ENCODE peak calls at places on chromosome 4, in nine cellular contexts. W, X, P, J, M, O, Q, C and T are unnamed samples.

GRCh38 chr4:176309772-176310171 is 10.0 kb upstream of the SPCS3 start:
- DNase-seq in O (no peak), W (no peak), P (no peak), X (no peak), J (no peak), Q (no peak), C (no peak), M (no peak), T (no peak)

GRCh38 chr4:114229721-114230120 is 250.3 kb upstream of the ARSJ start:
- DNase-seq in M (no peak), O (no peak), J (no peak), C (no peak), Q (no peak), X (no peak), W (no peak), P (no peak), T (no peak)

GRCh38 chr4:109811707-109812106 is 3.9 kb upstream of the GAR1 start:
- DNase-seq in Q (no peak), O (no peak), C (no peak), W (no peak), X (no peak), J (no peak), P (no peak), M (no peak), T (no peak)

GRCh38 chr4:132001542-132001941 is 1147.6 kb upstream of the PCDH10 start:
- DNase-seq in X (no peak), W (no peak), Q (no peak), J (peak), M (peak), P (peak), C (no peak), O (no peak), T (no peak)

GRCh38 chr4:124535004-124535403 is 177.5 kb downstream of the ANKRD50 start:
- DNase-seq in Q (no peak), M (no peak), X (no peak), W (no peak), J (no peak), P (no peak), C (no peak), O (no peak), T (no peak)

GRCh38 chr4:120749445-120750151 is 172.9 kb downstream of the PRDM5 start:
- DNase-seq in Q (no peak), P (no peak), C (peak), X (no peak), M (no peak), J (no peak), W (peak), O (no peak), T (peak)

GRCh38 chr4:74032064-74032463 is 6.4 kb downstream of the CXCL3 start:
- DNase-seq in P (peak), M (no peak), J (no peak), X (no peak), W (no peak), C (no peak), O (no peak), Q (no peak), T (no peak)

GRCh38 chr4:170339522-170339921 is 249.8 kb upstream of the AADAT start:
- DNase-seq in P (peak), O (no peak), M (no peak), J (no peak), C (no peak), X (no peak), Q (no peak), W (no peak), T (no peak)

GRCh38 chr4:155367608-155368007 is 9.2 kb downstream of the MAP9 start:
- DNase-seq in C (no peak), M (no peak), X (no peak), J (no peak), W (no peak), P (no peak), Q (no peak), O (no peak), T (no peak)

GRCh38 chr4:155377281-155377680 is 516 bp upstream of the MAP9 start:
- DNase-seq in C (no peak), X (no peak), M (no peak), P (peak), Q (no peak), W (no peak), O (no peak), J (no peak), T (no peak)

GRCh38 chr4:155376387-155377268 is at the start of gene MAP9:
- DNase-seq in P (peak), X (peak), J (peak), W (peak), M (peak), O (peak), Q (peak), C (peak), T (peak)

GRCh38 chr4:155371432-155372043 is 5.2 kb downstream of the MAP9 start:
- DNase-seq in Q (no peak), C (no peak), O (no peak), X (no peak), M (peak), J (no peak), W (no peak), P (peak), T (no peak)
- TF ChIP-seq CTCF in Q (peak), C (peak), O (peak), X (peak), M (peak), J (peak), W (peak), P (peak), T (peak)

DNA sequence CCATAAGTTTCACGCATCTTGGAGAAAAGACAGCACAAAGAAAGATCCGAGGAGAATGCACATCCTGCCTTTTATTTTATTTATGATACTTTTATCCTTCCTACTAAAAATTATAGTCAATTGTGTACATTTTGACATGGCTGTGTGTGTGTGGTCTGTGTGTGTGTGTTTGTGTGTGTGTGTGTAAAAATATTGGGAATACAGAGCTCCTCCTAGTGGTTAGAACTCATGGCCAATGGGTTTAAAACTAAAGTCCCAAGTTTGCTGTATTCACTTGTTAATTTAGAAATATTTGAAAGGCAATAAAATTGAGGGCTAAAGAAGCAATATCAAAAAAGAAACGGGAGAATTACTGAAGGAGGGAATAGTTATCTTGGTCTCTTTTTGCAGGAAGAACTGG is 47.5 kb downstream of the NKX6-1 start:
- DNase-seq in Q (no peak), P (peak), J (no peak), M (no peak), O (no peak), C (no peak), X (no peak), W (no peak), T (no peak)
- TF ChIP-seq CTCF in Q (no peak), P (peak), J (peak), M (peak), O (peak), C (peak), X (no peak), W (peak), T (no peak)

GRCh38 chr4:99457270-99457669 is 22.1 kb upstream of the ADH7 start:
- DNase-seq in X (no peak), O (no peak), W (no peak), M (no peak), C (no peak), P (peak), Q (no peak), J (no peak), T (no peak)
- TF ChIP-seq CTCF in X (no peak), O (no peak), W (no peak), M (no peak), C (no peak), P (peak), Q (no peak), J (peak), T (no peak)

GRCh38 chr4:8540586-8540985 is 39.6 kb upstream of the GPR78 start:
- DNase-seq in M (no peak), J (no peak), P (no peak), O (no peak), X (no peak), Q (no peak), C (no peak), W (no peak), T (no peak)

GRCh38 chr4:8538076-8538702 is 42.0 kb upstream of the GPR78 start:
- DNase-seq in J (no peak), W (no peak), O (no peak), P (no peak), X (no peak), M (no peak), C (no peak), Q (no peak), T (no peak)

GRCh38 chr4:8540072-8540471 is 40.1 kb upstream of the GPR78 start:
- DNase-seq in X (no peak), P (no peak), J (no peak), Q (no peak), W (no peak), C (no peak), M (no peak), O (no peak), T (peak)

GRCh38 chr4:8539661-8540060 is 40.5 kb upstream of the GPR78 start:
- DNase-seq in M (no peak), C (no peak), W (no peak), O (no peak), P (no peak), X (no peak), J (no peak), Q (no peak), T (peak)

DNA sequence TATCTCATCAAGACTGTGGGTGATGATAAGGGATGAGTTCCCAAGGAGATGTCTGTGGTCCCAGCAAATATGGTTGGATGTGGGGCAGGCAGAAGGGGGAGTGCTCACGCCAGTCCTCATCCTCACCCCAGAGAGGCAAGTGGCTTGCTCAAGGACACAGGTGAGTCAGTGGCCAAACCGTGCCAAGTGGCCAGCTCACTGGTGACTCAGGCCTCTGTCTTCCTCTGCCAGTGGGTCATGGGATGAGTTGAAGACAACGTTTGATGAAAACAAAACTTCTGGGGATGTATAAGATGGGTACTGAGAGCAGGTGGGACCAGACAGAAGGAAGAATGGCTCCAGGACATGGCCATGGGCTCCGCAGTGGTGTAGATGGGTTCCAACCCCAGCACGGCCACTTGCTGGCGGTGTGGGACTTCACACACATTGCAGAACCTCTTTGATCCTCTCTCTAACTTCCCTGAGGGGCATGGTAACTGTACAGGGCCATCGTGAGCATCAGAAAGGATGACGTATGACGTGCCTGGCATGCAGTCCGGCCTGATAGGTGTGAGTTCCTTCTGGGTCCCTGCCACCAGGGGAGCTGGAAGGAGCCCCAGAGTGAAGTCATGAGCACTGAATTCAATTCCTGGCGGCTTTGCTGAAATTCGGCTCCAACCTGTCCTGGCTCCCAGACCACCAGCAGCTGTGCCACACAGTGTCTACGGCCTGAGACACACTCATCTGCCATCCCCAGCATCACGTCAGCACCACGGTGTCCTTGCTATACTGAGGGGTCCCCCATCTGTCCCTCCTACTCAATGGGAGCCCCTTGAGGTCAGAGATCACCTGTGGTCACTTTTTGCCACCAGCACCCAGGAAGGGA is 41.3 kb upstream of the GPR78 start:
- DNase-seq in C (peak), M (peak), X (no peak), P (no peak), W (no peak), O (no peak), Q (no peak), J (no peak), T (no peak)
- TF ChIP-seq CTCF in C (no peak), M (no peak), X (no peak), P (no peak), W (no peak), O (no peak), Q (no peak), J (no peak), T (no peak)

DNA sequence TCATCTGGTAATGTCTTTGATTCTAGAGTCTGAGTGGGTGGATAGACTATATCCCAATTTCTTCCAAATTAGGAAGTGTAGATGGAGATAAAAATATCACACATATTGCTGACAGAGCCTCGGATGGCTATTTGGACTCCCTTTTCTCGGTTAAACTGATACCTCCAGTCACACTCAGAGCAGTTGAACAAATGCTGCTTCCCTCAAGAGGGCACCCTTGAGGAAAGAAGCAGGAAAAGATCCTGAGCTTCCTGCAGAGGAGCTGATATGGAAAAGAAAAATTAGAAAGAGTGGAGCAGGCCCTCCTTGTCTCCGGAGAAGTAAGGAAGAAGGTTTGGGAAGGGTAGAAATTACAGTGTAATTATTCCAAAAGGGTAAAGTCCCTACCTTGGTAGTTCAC is 96.2 kb upstream of the CCSER1 start:
- DNase-seq in C (no peak), O (no peak), P (no peak), W (no peak), Q (no peak), X (no peak), M (no peak), J (no peak), T (no peak)
- TF ChIP-seq CTCF in C (peak), O (no peak), P (no peak), W (no peak), Q (no peak), X (no peak), M (no peak), J (no peak), T (no peak)